ENCODE peak calls at places on chromosomes 6 and 20, in five cellular contexts. H is tibial nerve, O is IMR-90, R is upper lobe of left lung, K is prostate gland. M is an unnamed sample.

GRCh38 chr20:33443006-33443511 is 504 bp downstream of the SNTA1 start:
- DNase-seq in O (no peak), R (no peak), K (no peak), H (no peak), M (no peak)

GRCh38 chr6:43758617-43759050 is 11.4 kb upstream of the VEGFA start:
- DNase-seq in O (no peak), K (no peak), R (peak; percentile 46), H (no peak), M (no peak)

GRCh38 chr20:50722466-50723155 is 8.8 kb upstream of the PARD6B start:
- DNase-seq in R (no peak), H (no peak), K (no peak), O (no peak), M (no peak)

GRCh38 chr6:143061597-143062385 is 1.1 kb downstream of the AIG1 start:
- DNase-seq in O (peak; percentile 12), K (no peak), R (no peak), H (no peak), M (no peak)

GRCh38 chr6:52362443-52363221 is 681 bp downstream of the PAQR8 start:
- DNase-seq in R (peak; percentile 46), K (no peak), H (peak; percentile 20), O (no peak), M (no peak)

GRCh38 chr6:168206681-168207274 is 112.8 kb downstream of the DACT2 start:
- DNase-seq in K (no peak), R (no peak), O (no peak), H (no peak), M (no peak)

GRCh38 chr20:45919536-45919933 is 7.6 kb upstream of the PLTP start:
- DNase-seq in O (peak; percentile 94), R (no peak), H (peak; percentile 77), K (no peak), M (no peak)

GRCh38 chr20:44207066-44207723 is 3.4 kb downstream of the OSER1 start:
- DNase-seq in H (no peak), O (peak; percentile 35), R (no peak), K (no peak), M (no peak)

GRCh38 chr6:34680802-34681515 is 15.6 kb downstream of the ILRUN start:
- DNase-seq in K (no peak), H (no peak), O (peak; percentile 59), R (no peak), M (no peak)

DNA sequence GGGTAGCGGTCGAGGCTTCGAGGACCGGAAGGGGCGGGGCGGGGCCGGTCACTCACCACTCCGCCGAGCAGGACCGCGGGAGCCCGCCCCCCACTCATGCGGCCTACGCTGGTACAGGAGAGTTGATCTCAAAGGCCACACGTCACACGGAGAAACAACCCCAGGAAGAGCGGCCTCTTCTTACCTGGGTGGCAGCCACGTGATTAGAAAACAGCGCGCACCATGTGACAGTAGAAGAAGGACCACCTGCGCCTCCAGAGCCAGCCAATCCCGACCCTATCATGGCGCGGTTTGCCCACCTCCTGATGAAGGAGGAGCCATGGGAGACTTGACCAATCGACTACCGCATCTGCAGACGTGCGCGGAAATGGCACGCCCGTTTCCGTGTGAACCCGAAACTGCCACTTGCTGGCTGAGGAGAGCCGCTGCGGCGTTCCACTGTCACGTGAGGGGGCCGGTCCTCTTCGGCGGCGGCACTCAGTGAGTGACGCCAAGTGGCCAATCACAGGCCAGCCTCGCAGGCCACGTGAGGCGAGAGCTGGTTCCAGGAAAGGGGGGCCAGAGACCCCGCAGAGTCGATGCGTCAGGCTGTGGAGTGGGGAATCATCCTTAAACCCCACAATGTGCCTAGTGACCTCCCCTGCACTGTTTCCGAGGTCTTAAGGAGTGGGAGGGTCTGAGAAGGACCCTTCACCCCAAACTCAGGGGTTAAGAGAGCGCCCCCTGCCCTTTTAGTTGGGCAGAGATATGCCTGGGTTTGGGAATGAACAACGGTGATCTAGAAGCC is at the start of gene CUTA:
- DNase-seq in H (peak; percentile 98), O (peak; percentile 100), R (peak; percentile 100), K (peak; percentile 100), M (peak; percentile 97)
- TF ChIP-seq POLR2A in H (peak; percentile 76), O (no peak), R (no peak), K (peak; percentile 72), M (no peak)

GRCh38 chr6:138421608-138422007 is 17.6 kb downstream of the HEBP2 start:
- DNase-seq in H (no peak), O (no peak), R (no peak), K (no peak), M (no peak)
- TF ChIP-seq POLR2A in H (no peak), O (no peak), R (no peak), K (no peak), M (no peak)

DNA sequence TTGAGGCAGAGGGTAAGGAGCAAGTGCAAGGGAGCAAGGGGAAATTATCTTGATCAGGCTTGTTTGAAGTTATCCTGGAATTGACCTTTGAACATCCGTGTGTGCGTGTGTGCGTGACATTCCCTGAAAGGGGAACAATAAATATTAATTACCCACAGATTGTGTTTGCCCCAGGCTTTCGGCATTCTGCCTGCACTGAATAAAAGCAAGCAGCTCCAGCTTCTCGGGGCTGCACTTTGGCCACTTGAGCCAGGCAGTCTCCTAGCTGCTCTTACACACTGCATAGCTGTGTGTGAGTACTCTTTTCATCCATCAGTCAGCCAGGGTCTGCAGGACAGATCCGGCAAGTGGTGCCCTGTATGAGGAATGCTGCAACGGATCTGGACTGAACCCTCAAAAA is 107.7 kb upstream of the BTN3A2 start:
- DNase-seq in H (no peak), K (no peak), R (no peak), O (no peak), M (no peak)
- TF ChIP-seq POLR2A in H (no peak), K (no peak), R (no peak), O (no peak), M (no peak)

GRCh38 chr6:30720738-30721197 is 616 bp downstream of the TUBB start:
- DNase-seq in H (peak; percentile 52), R (peak; percentile 87), K (peak; percentile 70), O (peak; percentile 32), M (peak; percentile 41)
- TF ChIP-seq POLR2A in H (no peak), R (no peak), K (peak; percentile 15), O (no peak), M (no peak)

GRCh38 chr6:35679399-35679798 is 9.3 kb downstream of the FKBP5 start:
- DNase-seq in R (no peak), O (no peak), H (no peak), K (no peak), M (no peak)

GRCh38 chr6:35678814-35679213 is 9.9 kb downstream of the FKBP5 start:
- DNase-seq in R (no peak), K (no peak), O (no peak), H (no peak), M (no peak)

GRCh38 chr6:35683267-35683666 is 5.4 kb downstream of the FKBP5 start:
- DNase-seq in O (no peak), K (no peak), R (no peak), H (no peak), M (no peak)

GRCh38 chr6:35678021-35678654 is 10.6 kb downstream of the FKBP5 start:
- DNase-seq in O (peak; percentile 52), H (no peak), R (no peak), K (no peak), M (no peak)

GRCh38 chr6:35681298-35681697 is 7.4 kb downstream of the FKBP5 start:
- DNase-seq in H (no peak), O (no peak), K (no peak), R (no peak), M (no peak)
- TF ChIP-seq POLR2A in H (no peak), O (no peak), K (no peak), R (no peak), M (no peak)

GRCh38 chr20:3846740-3847418 is at the start of gene MAVS:
- DNase-seq in O (peak; percentile 70), H (peak; percentile 81), R (peak; percentile 91), K (peak; percentile 87), M (peak; percentile 22)
- TF ChIP-seq POLR2A in O (peak; percentile 82), H (no peak), R (no peak), K (peak; percentile 79), M (no peak)

GRCh38 chr20:38926142-38926933 is at the start of gene FAM83D:
- DNase-seq in K (peak; percentile 89), R (peak; percentile 96), O (peak; percentile 97), H (peak; percentile 54), M (peak; percentile 75)
- TF ChIP-seq POLR2A in K (peak; percentile 87), R (no peak), O (peak; percentile 93), H (no peak), M (peak; percentile 97)

GRCh38 chr20:62653373-62653772 is 11.1 kb downstream of the SLCO4A1 start:
- DNase-seq in R (no peak), O (no peak), H (no peak), K (no peak), M (no peak)

GRCh38 chr20:62650551-62651284 is 8.4 kb downstream of the SLCO4A1 start:
- DNase-seq in H (no peak), O (no peak), R (no peak), K (no peak), M (no peak)

GRCh38 chr20:62651285-62652021 is 9.2 kb downstream of the SLCO4A1 start:
- DNase-seq in K (peak; percentile 42), R (peak; percentile 72), H (no peak), O (peak; percentile 49), M (peak; percentile 36)

GRCh38 chr20:62652894-62653305 is 10.6 kb downstream of the SLCO4A1 start:
- DNase-seq in O (no peak), H (no peak), K (no peak), R (no peak), M (no peak)

GRCh38 chr20:62652051-62652893 is 10.0 kb downstream of the SLCO4A1 start:
- DNase-seq in R (peak; percentile 96), O (peak; percentile 99), K (peak; percentile 85), H (peak; percentile 92), M (peak; percentile 84)
- TF ChIP-seq POLR2A in R (no peak), O (peak; percentile 64), K (peak; percentile 34), H (peak; percentile 28), M (peak; percentile 82)

DNA sequence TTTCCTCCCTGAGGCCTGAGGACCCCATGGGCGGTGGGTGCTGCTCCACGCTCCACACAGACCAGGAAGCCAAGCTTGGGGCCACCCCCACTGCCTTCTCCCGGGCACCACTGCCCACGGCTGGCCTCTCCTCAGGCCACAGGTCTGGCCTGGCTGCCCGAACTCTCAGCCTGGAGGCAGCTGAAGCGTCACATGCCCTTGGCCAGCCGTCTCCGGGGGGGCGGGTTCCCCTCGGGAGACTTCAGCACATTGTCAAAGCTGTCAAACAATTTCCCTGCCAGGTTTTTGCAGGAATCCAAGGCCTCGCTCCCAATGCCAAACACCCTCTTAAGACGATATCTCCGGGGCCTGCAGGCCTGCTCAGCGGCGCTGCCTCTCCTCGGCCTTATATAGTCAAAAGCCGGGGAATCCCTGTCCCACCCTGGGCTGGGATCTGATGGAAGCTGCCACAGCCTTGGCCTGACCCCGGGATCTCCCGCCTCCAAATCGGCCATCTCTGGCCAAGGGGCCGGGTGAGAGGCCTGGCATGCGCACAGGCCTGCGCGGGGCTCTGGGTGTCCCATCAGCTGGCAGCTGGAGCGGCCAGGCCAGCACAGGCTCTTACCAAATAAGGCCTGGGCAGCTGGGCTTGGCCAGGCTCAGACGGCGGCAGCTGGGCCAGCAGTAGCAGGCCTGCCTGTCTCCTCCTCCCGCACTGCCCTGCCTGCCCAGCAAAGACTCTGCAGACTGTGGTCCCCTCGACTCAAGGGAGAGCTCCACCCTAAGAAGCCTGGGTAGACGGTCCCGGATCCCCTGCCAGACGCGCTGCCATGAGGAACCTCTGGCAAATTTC is 49.7 kb downstream of the RBM38 start:
- DNase-seq in K (peak; percentile 86), O (peak; percentile 66), R (peak; percentile 86), H (peak; percentile 40), M (no peak)
- TF ChIP-seq POLR2A in K (no peak), O (no peak), R (no peak), H (no peak), M (no peak)

M was measured in esophagus squamous epithelium.